ENCODE peak calls at places on chromosomes 5 and 9, in eight cellular contexts. One of them, this sample, is unnamed.

GRCh38 chr9:6575324-6575758 is 70.2 kb downstream of the GLDC start:
- DNase-seq in caudate nucleus: no peak
- DNase-seq in AG10803: no peak
- DNase-seq in psoas muscle: no peak
- DNase-seq in CD8-positive, alpha-beta memory T cell: no peak
- DNase-seq in stimulated activated CD8-positive, alpha-beta memory T cell treated with anti-CD3 and anti-CD28 coated beads, Interleukin-12 subunit alpha, Interleukin-12 subunit beta, amount 100 ng/mL, for 1 hour: no peak
- DNase-seq in naive B cell: peak; percentile 65
- DNase-seq in naive thymus-derived CD4-positive, alpha-beta T cell: no peak
- DNase-seq in this sample: no peak

GRCh38 chr5:172773481-172774469 is 2.8 kb upstream of the DUSP1 start:
- DNase-seq in caudate nucleus: no peak
- DNase-seq in AG10803: peak; percentile 55
- DNase-seq in psoas muscle: no peak
- DNase-seq in CD8-positive, alpha-beta memory T cell: no peak
- DNase-seq in stimulated activated CD8-positive, alpha-beta memory T cell treated with anti-CD3 and anti-CD28 coated beads, Interleukin-12 subunit alpha, Interleukin-12 subunit beta, amount 100 ng/mL, for 1 hour: no peak
- DNase-seq in naive B cell: no peak
- DNase-seq in naive thymus-derived CD4-positive, alpha-beta T cell: no peak
- DNase-seq in this sample: no peak

GRCh38 chr5:174609116-174609515 is 115.3 kb upstream of the MSX2 start:
- DNase-seq in caudate nucleus: no peak
- DNase-seq in AG10803: no peak
- DNase-seq in psoas muscle: no peak
- DNase-seq in CD8-positive, alpha-beta memory T cell: no peak
- DNase-seq in stimulated activated CD8-positive, alpha-beta memory T cell treated with anti-CD3 and anti-CD28 coated beads, Interleukin-12 subunit alpha, Interleukin-12 subunit beta, amount 100 ng/mL, for 1 hour: no peak
- DNase-seq in naive B cell: no peak
- DNase-seq in naive thymus-derived CD4-positive, alpha-beta T cell: no peak
- DNase-seq in this sample: no peak

GRCh38 chr5:138697720-138698360 is 55.4 kb upstream of the CTNNA1 start:
- DNase-seq in caudate nucleus: no peak
- DNase-seq in AG10803: no peak
- DNase-seq in psoas muscle: no peak
- DNase-seq in CD8-positive, alpha-beta memory T cell: no peak
- DNase-seq in stimulated activated CD8-positive, alpha-beta memory T cell treated with anti-CD3 and anti-CD28 coated beads, Interleukin-12 subunit alpha, Interleukin-12 subunit beta, amount 100 ng/mL, for 1 hour: no peak
- DNase-seq in naive B cell: no peak
- DNase-seq in naive thymus-derived CD4-positive, alpha-beta T cell: no peak
- DNase-seq in this sample: no peak

GRCh38 chr9:129001504-129002325 is 26.4 kb downstream of the SH3GLB2 start:
- DNase-seq in caudate nucleus: no peak
- DNase-seq in AG10803: no peak
- DNase-seq in psoas muscle: no peak
- DNase-seq in CD8-positive, alpha-beta memory T cell: no peak
- DNase-seq in stimulated activated CD8-positive, alpha-beta memory T cell treated with anti-CD3 and anti-CD28 coated beads, Interleukin-12 subunit alpha, Interleukin-12 subunit beta, amount 100 ng/mL, for 1 hour: no peak
- DNase-seq in naive B cell: no peak
- DNase-seq in naive thymus-derived CD4-positive, alpha-beta T cell: no peak
- DNase-seq in this sample: no peak

GRCh38 chr5:35810561-35810960 is 46.1 kb upstream of the IL7R start:
- DNase-seq in caudate nucleus: no peak
- DNase-seq in AG10803: no peak
- DNase-seq in psoas muscle: no peak
- DNase-seq in CD8-positive, alpha-beta memory T cell: no peak
- DNase-seq in stimulated activated CD8-positive, alpha-beta memory T cell treated with anti-CD3 and anti-CD28 coated beads, Interleukin-12 subunit alpha, Interleukin-12 subunit beta, amount 100 ng/mL, for 1 hour: no peak
- DNase-seq in naive B cell: no peak
- DNase-seq in naive thymus-derived CD4-positive, alpha-beta T cell: no peak
- DNase-seq in this sample: no peak

GRCh38 chr9:21294325-21294724 is 10.8 kb downstream of the IFNA5 start:
- DNase-seq in caudate nucleus: no peak
- DNase-seq in AG10803: no peak
- DNase-seq in psoas muscle: no peak
- DNase-seq in CD8-positive, alpha-beta memory T cell: no peak
- DNase-seq in stimulated activated CD8-positive, alpha-beta memory T cell treated with anti-CD3 and anti-CD28 coated beads, Interleukin-12 subunit alpha, Interleukin-12 subunit beta, amount 100 ng/mL, for 1 hour: no peak
- DNase-seq in naive B cell: no peak
- DNase-seq in naive thymus-derived CD4-positive, alpha-beta T cell: no peak
- DNase-seq in this sample: no peak

GRCh38 chr9:101362450-101362849 is 22.4 kb downstream of the BAAT start:
- DNase-seq in caudate nucleus: no peak
- DNase-seq in AG10803: no peak
- DNase-seq in psoas muscle: no peak
- DNase-seq in CD8-positive, alpha-beta memory T cell: no peak
- DNase-seq in stimulated activated CD8-positive, alpha-beta memory T cell treated with anti-CD3 and anti-CD28 coated beads, Interleukin-12 subunit alpha, Interleukin-12 subunit beta, amount 100 ng/mL, for 1 hour: no peak
- DNase-seq in naive B cell: no peak
- DNase-seq in naive thymus-derived CD4-positive, alpha-beta T cell: no peak
- DNase-seq in this sample: no peak

GRCh38 chr5:179373961-179374505 is 28.8 kb upstream of the ADAMTS2 start:
- DNase-seq in caudate nucleus: no peak
- DNase-seq in AG10803: no peak
- DNase-seq in psoas muscle: no peak
- DNase-seq in CD8-positive, alpha-beta memory T cell: no peak
- DNase-seq in stimulated activated CD8-positive, alpha-beta memory T cell treated with anti-CD3 and anti-CD28 coated beads, Interleukin-12 subunit alpha, Interleukin-12 subunit beta, amount 100 ng/mL, for 1 hour: no peak
- DNase-seq in naive B cell: no peak
- DNase-seq in naive thymus-derived CD4-positive, alpha-beta T cell: no peak
- DNase-seq in this sample: no peak

GRCh38 chr5:149409268-149409948 is 30.3 kb upstream of the IL17B start:
- DNase-seq in caudate nucleus: no peak
- DNase-seq in AG10803: peak; percentile 43
- DNase-seq in psoas muscle: no peak
- DNase-seq in CD8-positive, alpha-beta memory T cell: no peak
- DNase-seq in stimulated activated CD8-positive, alpha-beta memory T cell treated with anti-CD3 and anti-CD28 coated beads, Interleukin-12 subunit alpha, Interleukin-12 subunit beta, amount 100 ng/mL, for 1 hour: no peak
- DNase-seq in naive B cell: no peak
- DNase-seq in naive thymus-derived CD4-positive, alpha-beta T cell: no peak
- DNase-seq in this sample: peak; percentile 52

GRCh38 chr5:53490747-53491146 is 10.3 kb downstream of the FST start:
- DNase-seq in caudate nucleus: no peak
- DNase-seq in AG10803: peak; percentile 100
- DNase-seq in psoas muscle: no peak
- DNase-seq in CD8-positive, alpha-beta memory T cell: no peak
- DNase-seq in stimulated activated CD8-positive, alpha-beta memory T cell treated with anti-CD3 and anti-CD28 coated beads, Interleukin-12 subunit alpha, Interleukin-12 subunit beta, amount 100 ng/mL, for 1 hour: no peak
- DNase-seq in naive B cell: no peak
- DNase-seq in naive thymus-derived CD4-positive, alpha-beta T cell: no peak
- DNase-seq in this sample: no peak

GRCh38 chr5:52878671-52879070 is 91.0 kb downstream of the ITGA1 start:
- DNase-seq in caudate nucleus: no peak
- DNase-seq in AG10803: no peak
- DNase-seq in psoas muscle: no peak
- DNase-seq in CD8-positive, alpha-beta memory T cell: no peak
- DNase-seq in stimulated activated CD8-positive, alpha-beta memory T cell treated with anti-CD3 and anti-CD28 coated beads, Interleukin-12 subunit alpha, Interleukin-12 subunit beta, amount 100 ng/mL, for 1 hour: no peak
- DNase-seq in naive B cell: no peak
- DNase-seq in naive thymus-derived CD4-positive, alpha-beta T cell: no peak
- DNase-seq in this sample: no peak

GRCh38 chr5:60959156-60959555 is 14.2 kb downstream of the NDUFAF2 start:
- DNase-seq in caudate nucleus: no peak
- DNase-seq in AG10803: peak; percentile 29
- DNase-seq in psoas muscle: no peak
- DNase-seq in CD8-positive, alpha-beta memory T cell: no peak
- DNase-seq in stimulated activated CD8-positive, alpha-beta memory T cell treated with anti-CD3 and anti-CD28 coated beads, Interleukin-12 subunit alpha, Interleukin-12 subunit beta, amount 100 ng/mL, for 1 hour: no peak
- DNase-seq in naive B cell: peak; percentile 2
- DNase-seq in naive thymus-derived CD4-positive, alpha-beta T cell: no peak
- DNase-seq in this sample: no peak

GRCh38 chr5:158174918-158175663 is 316.1 kb upstream of the CLINT1 start:
- DNase-seq in caudate nucleus: peak; percentile 9
- DNase-seq in AG10803: peak; percentile 70
- DNase-seq in psoas muscle: peak; percentile 76
- DNase-seq in CD8-positive, alpha-beta memory T cell: peak; percentile 4
- DNase-seq in stimulated activated CD8-positive, alpha-beta memory T cell treated with anti-CD3 and anti-CD28 coated beads, Interleukin-12 subunit alpha, Interleukin-12 subunit beta, amount 100 ng/mL, for 1 hour: peak; percentile 20
- DNase-seq in naive B cell: peak; percentile 65
- DNase-seq in naive thymus-derived CD4-positive, alpha-beta T cell: peak; percentile 46
- DNase-seq in this sample: peak; percentile 93

GRCh38 chr9:33517373-33517772 is 6.7 kb upstream of the ANKRD18B start:
- DNase-seq in caudate nucleus: no peak
- DNase-seq in AG10803: peak; percentile 52
- DNase-seq in psoas muscle: no peak
- DNase-seq in CD8-positive, alpha-beta memory T cell: no peak
- DNase-seq in stimulated activated CD8-positive, alpha-beta memory T cell treated with anti-CD3 and anti-CD28 coated beads, Interleukin-12 subunit alpha, Interleukin-12 subunit beta, amount 100 ng/mL, for 1 hour: no peak
- DNase-seq in naive B cell: no peak
- DNase-seq in naive thymus-derived CD4-positive, alpha-beta T cell: no peak
- DNase-seq in this sample: no peak

GRCh38 chr9:126860077-126860756 is at the start of gene ZBTB34:
- DNase-seq in caudate nucleus: no peak
- DNase-seq in AG10803: peak; percentile 39
- DNase-seq in psoas muscle: peak; percentile 85
- DNase-seq in CD8-positive, alpha-beta memory T cell: peak; percentile 76
- DNase-seq in stimulated activated CD8-positive, alpha-beta memory T cell treated with anti-CD3 and anti-CD28 coated beads, Interleukin-12 subunit alpha, Interleukin-12 subunit beta, amount 100 ng/mL, for 1 hour: peak; percentile 55
- DNase-seq in naive B cell: peak; percentile 80
- DNase-seq in naive thymus-derived CD4-positive, alpha-beta T cell: peak; percentile 76
- DNase-seq in this sample: peak; percentile 95

GRCh38 chr5:1637639-1638481 is 114.1 kb upstream of the LPCAT1 start:
- DNase-seq in caudate nucleus: no peak
- DNase-seq in AG10803: no peak
- DNase-seq in psoas muscle: no peak
- DNase-seq in CD8-positive, alpha-beta memory T cell: no peak
- DNase-seq in stimulated activated CD8-positive, alpha-beta memory T cell treated with anti-CD3 and anti-CD28 coated beads, Interleukin-12 subunit alpha, Interleukin-12 subunit beta, amount 100 ng/mL, for 1 hour: no peak
- DNase-seq in naive B cell: no peak
- DNase-seq in naive thymus-derived CD4-positive, alpha-beta T cell: no peak
- DNase-seq in this sample: no peak

GRCh38 chr5:148125641-148126040 is 42.7 kb upstream of the SPINK14 start:
- DNase-seq in caudate nucleus: no peak
- DNase-seq in AG10803: no peak
- DNase-seq in psoas muscle: no peak
- DNase-seq in CD8-positive, alpha-beta memory T cell: no peak
- DNase-seq in stimulated activated CD8-positive, alpha-beta memory T cell treated with anti-CD3 and anti-CD28 coated beads, Interleukin-12 subunit alpha, Interleukin-12 subunit beta, amount 100 ng/mL, for 1 hour: no peak
- DNase-seq in naive B cell: no peak
- DNase-seq in naive thymus-derived CD4-positive, alpha-beta T cell: no peak
- DNase-seq in this sample: no peak

GRCh38 chr5:89998505-89998904 is 411.1 kb downstream of the CETN3 start:
- DNase-seq in caudate nucleus: no peak
- DNase-seq in AG10803: no peak
- DNase-seq in psoas muscle: no peak
- DNase-seq in CD8-positive, alpha-beta memory T cell: no peak
- DNase-seq in stimulated activated CD8-positive, alpha-beta memory T cell treated with anti-CD3 and anti-CD28 coated beads, Interleukin-12 subunit alpha, Interleukin-12 subunit beta, amount 100 ng/mL, for 1 hour: no peak
- DNase-seq in naive B cell: no peak
- DNase-seq in naive thymus-derived CD4-positive, alpha-beta T cell: no peak
- DNase-seq in this sample: no peak

GRCh38 chr9:134644715-134645606 is 3.4 kb downstream of the COL5A1 start:
- DNase-seq in caudate nucleus: no peak
- DNase-seq in AG10803: peak; percentile 99
- DNase-seq in psoas muscle: peak; percentile 86
- DNase-seq in CD8-positive, alpha-beta memory T cell: no peak
- DNase-seq in stimulated activated CD8-positive, alpha-beta memory T cell treated with anti-CD3 and anti-CD28 coated beads, Interleukin-12 subunit alpha, Interleukin-12 subunit beta, amount 100 ng/mL, for 1 hour: no peak
- DNase-seq in naive B cell: no peak
- DNase-seq in naive thymus-derived CD4-positive, alpha-beta T cell: no peak
- DNase-seq in this sample: peak; percentile 32

GRCh38 chr9:87701931-87702421 is 23.9 kb upstream of the CTSL start:
- DNase-seq in caudate nucleus: no peak
- DNase-seq in AG10803: peak; percentile 75
- DNase-seq in psoas muscle: no peak
- DNase-seq in CD8-positive, alpha-beta memory T cell: no peak
- DNase-seq in stimulated activated CD8-positive, alpha-beta memory T cell treated with anti-CD3 and anti-CD28 coated beads, Interleukin-12 subunit alpha, Interleukin-12 subunit beta, amount 100 ng/mL, for 1 hour: no peak
- DNase-seq in naive B cell: no peak
- DNase-seq in naive thymus-derived CD4-positive, alpha-beta T cell: no peak
- DNase-seq in this sample: no peak

GRCh38 chr9:128251701-128252100 is 24.1 kb downstream of the GOLGA2 start:
- DNase-seq in caudate nucleus: no peak
- DNase-seq in AG10803: peak; percentile 16
- DNase-seq in psoas muscle: no peak
- DNase-seq in CD8-positive, alpha-beta memory T cell: no peak
- DNase-seq in stimulated activated CD8-positive, alpha-beta memory T cell treated with anti-CD3 and anti-CD28 coated beads, Interleukin-12 subunit alpha, Interleukin-12 subunit beta, amount 100 ng/mL, for 1 hour: no peak
- DNase-seq in naive B cell: no peak
- DNase-seq in naive thymus-derived CD4-positive, alpha-beta T cell: no peak
- DNase-seq in this sample: no peak

This sample was measured in posterior cingulate gyrus.